ENCODE peak calls at places on chromosomes 1 and 21, in ten cellular contexts. One of them, this sample, is unnamed.

GRCh38 chr1:45694823-45695222 is 6.8 kb downstream of the TMEM69 start:
- DNase-seq in upper lobe of left lung: no peak
- DNase-seq in suprapubic skin: no peak
- DNase-seq in K562: no peak
- DNase-seq in transverse colon: no peak
- DNase-seq in GM12878: no peak
- DNase-seq in H1: no peak
- DNase-seq in ovary: no peak
- DNase-seq in tibial nerve: no peak
- DNase-seq in stomach: no peak
- DNase-seq in this sample: no peak

GRCh38 chr1:194474701-194475100 is 1288.3 kb upstream of the B3GALT2 start:
- DNase-seq in H1: no peak
- DNase-seq in K562: no peak
- DNase-seq in stomach: no peak
- DNase-seq in transverse colon: no peak
- DNase-seq in GM12878: no peak
- DNase-seq in suprapubic skin: no peak
- DNase-seq in upper lobe of left lung: no peak
- DNase-seq in tibial nerve: no peak
- DNase-seq in ovary: no peak
- DNase-seq in this sample: no peak

GRCh38 chr1:54883349-54884102 is 3.5 kb downstream of the DHCR24 start:
- DNase-seq in transverse colon: no peak
- DNase-seq in stomach: no peak
- DNase-seq in K562: no peak
- DNase-seq in suprapubic skin: no peak
- DNase-seq in ovary: no peak
- DNase-seq in GM12878: no peak
- DNase-seq in tibial nerve: peak; percentile 16
- DNase-seq in upper lobe of left lung: peak; percentile 76
- DNase-seq in H1: no peak
- DNase-seq in this sample: no peak

GRCh38 chr1:192584951-192585350 is 9.4 kb downstream of the RGS1 start:
- DNase-seq in GM12878: no peak
- DNase-seq in suprapubic skin: no peak
- DNase-seq in transverse colon: no peak
- DNase-seq in stomach: no peak
- DNase-seq in H1: no peak
- DNase-seq in tibial nerve: no peak
- DNase-seq in ovary: no peak
- DNase-seq in K562: no peak
- DNase-seq in upper lobe of left lung: no peak
- DNase-seq in this sample: no peak

GRCh38 chr1:203278885-203279406 is 26.4 kb upstream of the BTG2 start:
- DNase-seq in upper lobe of left lung: no peak
- DNase-seq in H1: peak; percentile 57
- DNase-seq in ovary: no peak
- DNase-seq in stomach: no peak
- DNase-seq in K562: no peak
- DNase-seq in GM12878: no peak
- DNase-seq in suprapubic skin: no peak
- DNase-seq in transverse colon: no peak
- DNase-seq in tibial nerve: no peak
- DNase-seq in this sample: no peak

GRCh38 chr1:150626150-150626549 is 3.3 kb downstream of the ENSA start:
- DNase-seq in ovary: no peak
- DNase-seq in K562: no peak
- DNase-seq in upper lobe of left lung: no peak
- DNase-seq in H1: no peak
- DNase-seq in stomach: no peak
- DNase-seq in tibial nerve: no peak
- DNase-seq in GM12878: no peak
- DNase-seq in transverse colon: no peak
- DNase-seq in suprapubic skin: no peak
- DNase-seq in this sample: no peak

GRCh38 chr1:153122831-153123421 is 9.6 kb upstream of the SPRR2F start:
- DNase-seq in GM12878: peak; percentile 40
- DNase-seq in stomach: peak; percentile 62
- DNase-seq in suprapubic skin: no peak
- DNase-seq in upper lobe of left lung: no peak
- DNase-seq in tibial nerve: no peak
- DNase-seq in transverse colon: no peak
- DNase-seq in H1: peak; percentile 70
- DNase-seq in K562: peak; percentile 23
- DNase-seq in ovary: peak; percentile 62
- DNase-seq in this sample: no peak

GRCh38 chr1:233394860-233395717 is 67.6 kb downstream of the MAP3K21 start:
- DNase-seq in upper lobe of left lung: no peak
- DNase-seq in ovary: no peak
- DNase-seq in H1: no peak
- DNase-seq in tibial nerve: no peak
- DNase-seq in transverse colon: no peak
- DNase-seq in K562: peak; percentile 55
- DNase-seq in GM12878: no peak
- DNase-seq in stomach: no peak
- DNase-seq in suprapubic skin: no peak
- DNase-seq in this sample: no peak

GRCh38 chr1:151957098-151957497 is 36.6 kb downstream of the S100A10 start:
- DNase-seq in GM12878: no peak
- DNase-seq in transverse colon: no peak
- DNase-seq in suprapubic skin: no peak
- DNase-seq in ovary: no peak
- DNase-seq in stomach: no peak
- DNase-seq in upper lobe of left lung: no peak
- DNase-seq in H1: no peak
- DNase-seq in tibial nerve: no peak
- DNase-seq in K562: no peak
- DNase-seq in this sample: no peak

GRCh38 chr1:208149213-208149612 is 95.0 kb downstream of the PLXNA2 start:
- DNase-seq in suprapubic skin: no peak
- DNase-seq in stomach: no peak
- DNase-seq in tibial nerve: no peak
- DNase-seq in upper lobe of left lung: no peak
- DNase-seq in ovary: no peak
- DNase-seq in H1: no peak
- DNase-seq in GM12878: no peak
- DNase-seq in transverse colon: no peak
- DNase-seq in K562: no peak
- DNase-seq in this sample: no peak

GRCh38 chr1:233295775-233296322 is 324 bp upstream of the PCNX2 start:
- DNase-seq in transverse colon: no peak
- DNase-seq in K562: no peak
- DNase-seq in tibial nerve: no peak
- DNase-seq in suprapubic skin: no peak
- DNase-seq in stomach: no peak
- DNase-seq in upper lobe of left lung: no peak
- DNase-seq in H1: no peak
- DNase-seq in GM12878: no peak
- DNase-seq in ovary: no peak
- DNase-seq in this sample: no peak

GRCh38 chr1:18230840-18231239 is 123.2 kb downstream of the IGSF21 start:
- DNase-seq in K562: no peak
- DNase-seq in tibial nerve: no peak
- DNase-seq in ovary: no peak
- DNase-seq in GM12878: no peak
- DNase-seq in stomach: no peak
- DNase-seq in upper lobe of left lung: no peak
- DNase-seq in suprapubic skin: no peak
- DNase-seq in H1: no peak
- DNase-seq in transverse colon: no peak
- DNase-seq in this sample: no peak

GRCh38 chr1:29437946-29438345 is 201.6 kb downstream of the PTPRU start:
- DNase-seq in suprapubic skin: no peak
- DNase-seq in H1: no peak
- DNase-seq in upper lobe of left lung: no peak
- DNase-seq in ovary: no peak
- DNase-seq in stomach: no peak
- DNase-seq in K562: no peak
- DNase-seq in GM12878: no peak
- DNase-seq in transverse colon: no peak
- DNase-seq in tibial nerve: no peak
- DNase-seq in this sample: no peak

GRCh38 chr1:87989346-87989745 is 660.7 kb downstream of the LMO4 start:
- DNase-seq in K562: no peak
- DNase-seq in GM12878: no peak
- DNase-seq in upper lobe of left lung: no peak
- DNase-seq in stomach: no peak
- DNase-seq in transverse colon: no peak
- DNase-seq in suprapubic skin: no peak
- DNase-seq in ovary: no peak
- DNase-seq in tibial nerve: no peak
- DNase-seq in H1: no peak
- DNase-seq in this sample: no peak

GRCh38 chr1:87250336-87250735 is 78.3 kb upstream of the LMO4 start:
- DNase-seq in suprapubic skin: no peak
- DNase-seq in K562: no peak
- DNase-seq in H1: no peak
- DNase-seq in upper lobe of left lung: no peak
- DNase-seq in tibial nerve: no peak
- DNase-seq in GM12878: no peak
- DNase-seq in ovary: no peak
- DNase-seq in transverse colon: no peak
- DNase-seq in stomach: no peak
- DNase-seq in this sample: no peak

GRCh38 chr1:2555634-2556276 is 416 bp upstream of the TNFRSF14 start:
- DNase-seq in upper lobe of left lung: peak; percentile 92
- DNase-seq in GM12878: no peak
- DNase-seq in ovary: peak; percentile 83
- DNase-seq in H1: no peak
- DNase-seq in suprapubic skin: peak; percentile 95
- DNase-seq in stomach: peak; percentile 82
- DNase-seq in tibial nerve: peak; percentile 86
- DNase-seq in transverse colon: peak; percentile 88
- DNase-seq in K562: no peak
- DNase-seq in this sample: peak; percentile 98
- TF ChIP-seq POLR2A in upper lobe of left lung: no peak
- TF ChIP-seq POLR2A in GM12878: peak; percentile 71
- TF ChIP-seq POLR2A in ovary: peak; percentile 78
- TF ChIP-seq POLR2A in H1: no peak
- TF ChIP-seq POLR2A in suprapubic skin: no peak
- TF ChIP-seq POLR2A in stomach: no peak
- TF ChIP-seq POLR2A in tibial nerve: peak; percentile 74
- TF ChIP-seq POLR2A in transverse colon: peak; percentile 64
- TF ChIP-seq POLR2A in K562: no peak
- TF ChIP-seq POLR2A in this sample: peak; percentile 61

DNA sequence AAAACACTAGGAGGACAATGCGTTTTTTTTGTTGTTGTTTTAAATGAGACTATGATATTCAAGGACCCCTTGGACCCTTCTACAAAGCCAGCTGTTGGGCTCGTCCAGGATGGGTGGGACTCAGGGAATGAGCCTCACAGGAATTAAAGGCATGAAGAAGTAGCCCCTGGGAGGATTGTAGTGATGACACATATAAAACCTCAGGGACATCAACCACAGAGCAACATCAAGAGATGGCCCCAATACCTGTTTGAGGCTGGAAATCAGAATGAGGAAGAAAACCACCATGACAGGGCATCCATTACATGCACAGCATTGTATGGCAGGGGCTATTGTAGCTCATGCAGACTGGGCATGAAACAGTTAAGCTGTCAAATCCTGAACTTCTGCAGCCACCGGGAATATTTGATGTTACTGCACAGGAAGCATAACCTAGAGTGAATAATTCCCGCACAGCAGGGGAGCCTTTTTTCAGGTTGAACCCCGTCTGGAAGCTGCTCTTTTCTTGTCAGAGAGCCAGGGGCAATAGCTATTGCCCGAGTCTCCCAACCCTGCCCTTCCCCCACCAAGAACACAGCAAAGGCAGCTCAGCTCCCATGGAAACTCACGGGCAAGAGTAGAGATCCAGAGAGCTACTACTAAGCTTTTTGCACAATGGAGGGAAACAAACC is 140.2 kb upstream of the FGGY start:
- DNase-seq in K562: no peak
- DNase-seq in transverse colon: no peak
- DNase-seq in upper lobe of left lung: no peak
- DNase-seq in tibial nerve: no peak
- DNase-seq in suprapubic skin: no peak
- DNase-seq in H1: no peak
- DNase-seq in ovary: no peak
- DNase-seq in GM12878: no peak
- DNase-seq in stomach: no peak
- DNase-seq in this sample: peak; percentile 42
- TF ChIP-seq EP300 in K562: no peak
- TF ChIP-seq EP300 in transverse colon: no peak
- TF ChIP-seq EP300 in upper lobe of left lung: no peak
- TF ChIP-seq EP300 in tibial nerve: no peak
- TF ChIP-seq EP300 in suprapubic skin: no peak
- TF ChIP-seq EP300 in H1: no peak
- TF ChIP-seq EP300 in ovary: no peak
- TF ChIP-seq EP300 in GM12878: no peak
- TF ChIP-seq EP300 in stomach: no peak
- TF ChIP-seq EP300 in this sample: no peak

GRCh38 chr1:41349361-41350054 is 11.7 kb upstream of the FOXO6 start:
- DNase-seq in upper lobe of left lung: no peak
- DNase-seq in tibial nerve: no peak
- DNase-seq in H1: peak; percentile 34
- DNase-seq in ovary: no peak
- DNase-seq in transverse colon: no peak
- DNase-seq in suprapubic skin: no peak
- DNase-seq in GM12878: no peak
- DNase-seq in stomach: no peak
- DNase-seq in K562: no peak
- DNase-seq in this sample: no peak
- H3K27me3 ChIP-seq in upper lobe of left lung: no peaks in the 10 kb centered on the region
- H3K27me3 ChIP-seq in tibial nerve: no peaks in the 10 kb centered on the region
- H3K27me3 ChIP-seq in H1: no peaks in the 10 kb centered on the region
- H3K27me3 ChIP-seq in ovary: no peaks in the 10 kb centered on the region
- H3K27me3 ChIP-seq in transverse colon: no peaks in the 10 kb centered on the region
- H3K27me3 ChIP-seq in suprapubic skin: no peaks in the 10 kb centered on the region
- H3K27me3 ChIP-seq in GM12878: no peaks in the 10 kb centered on the region
- H3K27me3 ChIP-seq in stomach: peaks cover 8% of the 10 kb centered on the region
- H3K27me3 ChIP-seq in K562: peaks cover 8% of the 10 kb centered on the region
- H3K27me3 ChIP-seq in this sample: no peaks in the 10 kb centered on the region

GRCh38 chr21:33641339-33642026 is at the start of gene CRYZL1:
- DNase-seq in tibial nerve: peak; percentile 100
- DNase-seq in ovary: peak; percentile 100
- DNase-seq in suprapubic skin: peak; percentile 100
- DNase-seq in transverse colon: peak; percentile 100
- DNase-seq in stomach: peak; percentile 100
- DNase-seq in upper lobe of left lung: peak; percentile 100
- DNase-seq in H1: peak; percentile 100
- DNase-seq in GM12878: peak; percentile 96
- DNase-seq in K562: peak; percentile 98
- DNase-seq in this sample: peak; percentile 100
- TF ChIP-seq POLR2A in tibial nerve: peak; percentile 37
- TF ChIP-seq POLR2A in ovary: peak; percentile 57
- TF ChIP-seq POLR2A in suprapubic skin: no peak
- TF ChIP-seq POLR2A in transverse colon: peak; percentile 80
- TF ChIP-seq POLR2A in stomach: no peak
- TF ChIP-seq POLR2A in upper lobe of left lung: no peak
- TF ChIP-seq POLR2A in H1: peak; percentile 97
- TF ChIP-seq POLR2A in GM12878: peak; percentile 92
- TF ChIP-seq POLR2A in K562: peak; percentile 89
- TF ChIP-seq POLR2A in this sample: no peak

This sample was measured in esophagus muscularis mucosa.